ENCODE peak calls at places on chromosome 15, in nine cellular contexts. M is GM23248; L is stomach; S is cardiac muscle cell; A is CD4-positive, alpha-beta T cell; W is A549; B is uterus; I is DND-41; T is heart left ventricle. P is an unnamed sample.

GRCh38 chr15:69999392-70000085 is 98.2 kb downstream of the TLE3 start:
- DNase-seq in B (no peak), W (no peak), I (no peak), M (no peak), L (no peak), A (no peak), T (no peak), S (no peak), P (no peak)

GRCh38 chr15:39056357-39056756 is 491.7 kb upstream of the RASGRP1 start:
- DNase-seq in W (no peak), M (no peak), B (no peak), L (no peak), A (no peak), T (no peak), I (no peak), S (no peak), P (no peak)

GRCh38 chr15:89118481-89118989 is 30.3 kb downstream of the ABHD2 start:
- DNase-seq in M (no peak), B (no peak), S (no peak), L (no peak), T (no peak), W (no peak), I (no peak), A (no peak), P (no peak)

GRCh38 chr15:62928242-62928995 is 114.1 kb upstream of the TPM1 start:
- DNase-seq in S (peak; percentile 93), T (peak; percentile 55), W (peak; percentile 76), A (no peak), M (peak; percentile 99), I (no peak), B (no peak), L (no peak), P (no peak)

GRCh38 chr15:70088427-70088826 is 9.3 kb downstream of the TLE3 start:
- DNase-seq in I (no peak), S (no peak), M (no peak), L (no peak), B (no peak), W (no peak), T (peak; percentile 4), A (no peak), P (no peak)

GRCh38 chr15:48671381-48672022 is 26.0 kb upstream of the FBN1 start:
- DNase-seq in S (peak; percentile 81), M (peak; percentile 95), A (no peak), L (no peak), I (no peak), T (no peak), W (no peak), B (peak; percentile 64), P (peak; percentile 52)

GRCh38 chr15:40150163-40150925 is 10.5 kb upstream of the BUB1B start:
- DNase-seq in I (no peak), L (peak; percentile 51), A (no peak), W (no peak), M (peak; percentile 59), S (peak; percentile 67), T (no peak), B (no peak), P (no peak)

GRCh38 chr15:61102281-61102680 is 126.8 kb downstream of the RORA start:
- DNase-seq in T (no peak), B (no peak), M (no peak), A (no peak), I (no peak), S (no peak), L (no peak), W (no peak), P (no peak)

GRCh38 chr15:79294075-79294474 is 11.6 kb downstream of the ANKRD34C start:
- DNase-seq in L (no peak), T (no peak), I (no peak), M (no peak), B (no peak), A (no peak), W (no peak), S (no peak), P (no peak)

GRCh38 chr15:69578792-69579587 is 126.4 kb downstream of the RPLP1 start:
- DNase-seq in S (no peak), M (no peak), W (no peak), L (peak; percentile 95), I (no peak), B (peak; percentile 30), T (no peak), A (no peak), P (no peak)

GRCh38 chr15:69914960-69915359 is 182.8 kb downstream of the TLE3 start:
- DNase-seq in B (no peak), M (no peak), T (no peak), S (no peak), L (no peak), A (no peak), W (no peak), I (no peak), P (no peak)

GRCh38 chr15:98658831-98659699 is 10.7 kb downstream of the IGF1R start:
- DNase-seq in W (peak; percentile 80), B (peak; percentile 37), T (no peak), L (no peak), A (no peak), M (peak; percentile 74), S (peak; percentile 74), I (peak; percentile 27), P (no peak)

GRCh38 chr15:85073556-85074194 is 92.0 kb downstream of the PDE8A start:
- DNase-seq in L (no peak), W (peak; percentile 75), I (no peak), S (no peak), B (no peak), A (no peak), M (peak; percentile 70), T (no peak), P (no peak)

GRCh38 chr15:69034352-69034751 is 19.9 kb downstream of the NOX5 start:
- DNase-seq in B (no peak), I (no peak), L (no peak), W (no peak), S (peak; percentile 69), A (no peak), T (no peak), M (peak; percentile 92), P (no peak)

GRCh38 chr15:43346305-43346704 is 15.9 kb upstream of the LCMT2 start:
- DNase-seq in M (no peak), S (no peak), B (no peak), W (no peak), I (no peak), T (no peak), A (no peak), L (no peak), P (no peak)

GRCh38 chr15:25179673-25180511 is 225.1 kb downstream of the SNRPN start:
- DNase-seq in B (peak; percentile 5), W (no peak), T (peak; percentile 32), I (peak; percentile 1), M (no peak), S (no peak), A (no peak), L (peak; percentile 20), P (peak; percentile 9)

GRCh38 chr15:25178835-25179672 is 224.3 kb downstream of the SNRPN start:
- DNase-seq in A (no peak), T (peak; percentile 40), I (no peak), S (no peak), M (no peak), B (peak; percentile 4), L (peak; percentile 13), W (no peak), P (peak; percentile 3)

GRCh38 chr15:25176616-25176923 is 221.8 kb downstream of the SNRPN start:
- DNase-seq in A (no peak), S (no peak), T (no peak), W (no peak), L (peak; percentile 17), I (no peak), B (peak; percentile 2), M (no peak), P (peak; percentile 0)

GRCh38 chr15:25176991-25177954 is 222.5 kb downstream of the SNRPN start:
- DNase-seq in T (peak; percentile 42), I (no peak), L (peak; percentile 17), A (no peak), W (no peak), B (peak; percentile 7), S (no peak), M (no peak), P (peak; percentile 9)

GRCh38 chr15:25177955-25178801 is 223.4 kb downstream of the SNRPN start:
- DNase-seq in B (peak; percentile 7), I (no peak), L (peak; percentile 22), M (no peak), T (peak; percentile 28), A (no peak), S (no peak), W (no peak), P (peak; percentile 7)
- H3K9me3 ChIP-seq in B (peaks cover 6% of the 10 kb centered on the region), I (peaks cover 57% of the 10 kb centered on the region), L (peaks cover 95% of the 10 kb centered on the region), M (no peaks in the 10 kb centered on the region), T (peaks cover 33% of the 10 kb centered on the region), A (peaks cover 46% of the 10 kb centered on the region), S (no peaks in the 10 kb centered on the region), W (no peaks in the 10 kb centered on the region), P (peaks cover 77% of the 10 kb centered on the region)

GRCh38 chr15:25134546-25134945 is 179.8 kb downstream of the SNRPN start:
- DNase-seq in W (no peak), T (no peak), B (no peak), I (no peak), M (peak; percentile 11), S (peak; percentile 57), L (no peak), A (no peak), P (no peak)

GRCh38 chr15:25133804-25134203 is 179.0 kb downstream of the SNRPN start:
- DNase-seq in I (no peak), B (no peak), T (no peak), M (no peak), L (no peak), S (no peak), W (no peak), A (no peak), P (no peak)

GRCh38 chr15:25137013-25137412 is 182.2 kb downstream of the SNRPN start:
- DNase-seq in I (no peak), A (no peak), M (no peak), B (no peak), T (no peak), W (no peak), S (no peak), L (no peak), P (no peak)

DNA sequence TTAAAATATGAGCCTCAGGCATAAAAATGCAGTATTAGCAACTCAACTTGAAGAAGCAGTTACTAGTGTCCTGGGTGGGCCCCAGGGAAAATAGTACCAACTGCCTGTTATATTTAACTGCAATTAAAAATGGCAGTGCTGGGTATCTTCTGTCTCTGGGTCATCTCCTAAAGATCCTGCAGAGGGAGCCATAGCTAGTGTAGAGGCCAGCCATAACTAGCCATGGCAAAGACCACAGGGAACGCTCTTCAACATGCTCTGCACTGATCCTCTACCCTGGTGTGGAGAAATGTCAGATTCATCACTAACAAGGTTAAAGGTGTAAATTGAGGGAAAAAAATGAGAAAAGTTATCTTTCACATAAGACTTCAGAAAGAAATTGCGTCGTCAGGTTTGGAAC is 181.3 kb downstream of the SNRPN start:
- DNase-seq in B (no peak), T (no peak), L (no peak), M (peak; percentile 54), I (no peak), S (peak; percentile 11), W (no peak), A (no peak), P (no peak)
- H3K9me3 ChIP-seq in B (no peaks in the 10 kb centered on the region), T (peaks cover 23% of the 10 kb centered on the region), L (peaks cover 14% of the 10 kb centered on the region), M (no peaks in the 10 kb centered on the region), I (no peaks in the 10 kb centered on the region), S (no peaks in the 10 kb centered on the region), W (no peaks in the 10 kb centered on the region), A (peaks cover 42% of the 10 kb centered on the region), P (peaks cover 65% of the 10 kb centered on the region)

GRCh38 chr15:20361091-20361490 is 180.5 kb downstream of the GOLGA6L6 start:
- DNase-seq in I (no peak), M (no peak), A (no peak), L (no peak), W (no peak), T (no peak), B (no peak), S (no peak), P (no peak)
- H3K9me3 ChIP-seq in I (no peaks in the 10 kb centered on the region), M (no peaks in the 10 kb centered on the region), A (no peaks in the 10 kb centered on the region), L (no peaks in the 10 kb centered on the region), W (peaks cover 13% of the 10 kb centered on the region), T (no peaks in the 10 kb centered on the region), B (no peaks in the 10 kb centered on the region), S (peaks cover 27% of the 10 kb centered on the region), P (no peaks in the 10 kb centered on the region)

GRCh38 chr15:26910715-26911114 is 43.9 kb downstream of the GABRA5 start:
- DNase-seq in B (no peak), A (no peak), M (no peak), T (no peak), L (no peak), S (no peak), I (no peak), W (no peak), P (no peak)
- H3K9me3 ChIP-seq in B (no peaks in the 10 kb centered on the region), A (peaks cover 5% of the 10 kb centered on the region), M (no peaks in the 10 kb centered on the region), T (peaks cover 20% of the 10 kb centered on the region), L (peaks cover 2% of the 10 kb centered on the region), S (no peaks in the 10 kb centered on the region), I (no peaks in the 10 kb centered on the region), W (peaks cover 10% of the 10 kb centered on the region), P (peaks cover 10% of the 10 kb centered on the region)

P was measured in left ventricle myocardium inferior.